ENCODE peak calls at places on chromosomes 12 and 14, in four cellular contexts. One of them, this sample, is unnamed.
A peak's percentile ranks its signal among the peaks of the same experiment; 100 is the strongest.

GRCh38 chr14:37251778-37252177 is 54.0 kb downstream of the MIPOL1 start:
- DNase-seq in HCT116: no peak
- DNase-seq in PC-9: no peak
- DNase-seq in PC-3: peak; percentile 40
- DNase-seq in this sample: no peak

GRCh38 chr12:112967858-112968257 is 10.5 kb upstream of the OAS2 start:
- DNase-seq in PC-9: no peak
- DNase-seq in HCT116: no peak
- DNase-seq in PC-3: no peak
- DNase-seq in this sample: no peak

GRCh38 chr14:76695263-76695920 is 65.9 kb upstream of the VASH1 start:
- DNase-seq in PC-3: no peak
- DNase-seq in HCT116: no peak
- DNase-seq in PC-9: no peak
- DNase-seq in this sample: no peak

GRCh38 chr14:26531894-26532293 is 65.9 kb downstream of the NOVA1 start:
- DNase-seq in HCT116: no peak
- DNase-seq in PC-9: no peak
- DNase-seq in PC-3: peak; percentile 76
- DNase-seq in this sample: no peak

GRCh38 chr14:63840981-63841380 is 11.8 kb upstream of the SYNE2 start:
- DNase-seq in HCT116: no peak
- DNase-seq in PC-3: peak; percentile 32
- DNase-seq in PC-9: no peak
- DNase-seq in this sample: peak; percentile 37

GRCh38 chr12:33115716-33116115 is 219.1 kb upstream of the PKP2 start:
- DNase-seq in PC-9: no peak
- DNase-seq in HCT116: no peak
- DNase-seq in PC-3: peak; percentile 35
- DNase-seq in this sample: no peak

GRCh38 chr14:60753264-60754126 is 18.9 kb downstream of the MNAT1 start:
- DNase-seq in HCT116: no peak
- DNase-seq in PC-9: no peak
- DNase-seq in PC-3: no peak
- DNase-seq in this sample: no peak

GRCh38 chr14:77985235-77985634 is 184.9 kb upstream of the NRXN3 start:
- DNase-seq in PC-3: no peak
- DNase-seq in HCT116: no peak
- DNase-seq in PC-9: no peak
- DNase-seq in this sample: no peak

GRCh38 chr14:58298880-58299664 is 717 bp downstream of the ARID4A start:
- DNase-seq in HCT116: no peak
- DNase-seq in PC-3: no peak
- DNase-seq in PC-9: peak; percentile 25
- DNase-seq in this sample: peak; percentile 58

GRCh38 chr14:23559010-23559920 is 3.2 kb downstream of the THTPA start:
- DNase-seq in PC-9: peak; percentile 45
- DNase-seq in HCT116: no peak
- DNase-seq in PC-3: peak; percentile 48
- DNase-seq in this sample: peak; percentile 75

GRCh38 chr12:49369723-49370145 is 2.5 kb downstream of the SPATS2 start:
- DNase-seq in PC-9: no peak
- DNase-seq in HCT116: no peak
- DNase-seq in PC-3: peak; percentile 61
- DNase-seq in this sample: peak; percentile 59

DNA sequence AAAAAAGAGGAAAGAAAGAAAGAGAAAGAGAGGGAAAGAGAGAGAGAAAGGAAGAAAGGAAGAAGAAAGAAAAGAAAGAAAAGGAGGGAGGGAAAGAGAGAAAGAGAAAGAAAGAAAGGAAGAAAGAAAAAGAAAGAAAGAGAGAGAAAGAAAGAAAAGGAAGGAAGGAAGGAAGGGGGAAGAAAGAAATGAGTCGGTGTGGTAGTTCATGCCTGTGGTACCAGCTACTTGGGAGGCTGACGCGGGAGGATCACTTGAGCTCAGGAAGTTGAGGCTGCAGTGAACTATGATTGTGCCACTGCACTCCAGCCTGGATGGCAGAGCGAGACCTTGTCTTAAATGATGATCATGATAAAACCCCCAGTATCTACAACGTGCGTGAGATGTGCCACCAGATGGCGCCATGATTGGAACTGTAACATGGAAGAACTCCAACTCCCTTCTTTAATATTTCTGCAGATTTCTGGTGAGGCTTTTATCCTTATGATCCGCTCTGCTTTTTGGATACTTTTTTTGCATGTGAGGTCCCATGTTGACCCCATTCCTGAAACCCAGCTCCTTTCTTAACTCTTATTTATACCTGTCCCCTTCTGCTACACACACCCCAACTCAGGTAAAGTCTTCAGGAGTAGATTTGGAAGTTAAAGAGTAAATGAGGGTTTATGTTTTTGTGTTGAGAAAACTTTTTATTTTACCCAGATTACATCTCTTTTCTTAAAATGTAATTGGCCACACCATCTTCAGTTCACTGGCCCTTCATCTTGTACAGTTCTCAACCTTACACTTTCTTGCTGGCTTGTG is 25.6 kb downstream of the RNASE10 start:
- DNase-seq in PC-3: peak; percentile 88
- DNase-seq in PC-9: peak; percentile 38
- DNase-seq in HCT116: peak; percentile 78
- DNase-seq in this sample: peak; percentile 74
- TF ChIP-seq CTCF in PC-3: peak; percentile 88
- TF ChIP-seq CTCF in PC-9: peak; percentile 65
- TF ChIP-seq CTCF in HCT116: peak; percentile 44
- TF ChIP-seq CTCF in this sample: peak; percentile 88

GRCh38 chr12:106084759-106085158 is 54.0 kb downstream of the NUAK1 start:
- DNase-seq in HCT116: no peak
- DNase-seq in PC-9: no peak
- DNase-seq in PC-3: no peak
- DNase-seq in this sample: no peak
- H3K27ac ChIP-seq in HCT116: no peak overlapping the region
- H3K27ac ChIP-seq in PC-9: no peak overlapping the region
- H3K27ac ChIP-seq in PC-3: no peak overlapping the region
- H3K27ac ChIP-seq in this sample: no peak overlapping the region

GRCh38 chr14:98462908-98463307 is 809.1 kb downstream of the BCL11B start:
- DNase-seq in PC-3: no peak
- DNase-seq in PC-9: no peak
- DNase-seq in HCT116: no peak
- DNase-seq in this sample: no peak

GRCh38 chr14:98458702-98459101 is 813.3 kb downstream of the BCL11B start:
- DNase-seq in PC-9: no peak
- DNase-seq in PC-3: no peak
- DNase-seq in HCT116: no peak
- DNase-seq in this sample: no peak
- H3K9me2 ChIP-seq in PC-9: no peaks in the 10 kb centered on the region
- H3K9me2 ChIP-seq in PC-3: no peaks in the 10 kb centered on the region
- H3K9me2 ChIP-seq in HCT116: no peaks in the 10 kb centered on the region
- H3K9me2 ChIP-seq in this sample: no peaks in the 10 kb centered on the region

GRCh38 chr12:6950401-6950801 is 755 bp upstream of the PTPN6 start:
- DNase-seq in PC-9: no peak
- DNase-seq in HCT116: no peak
- DNase-seq in PC-3: no peak
- DNase-seq in this sample: peak; percentile 67
- TF ChIP-seq CTCF in PC-9: peak; percentile 48
- TF ChIP-seq CTCF in HCT116: no peak
- TF ChIP-seq CTCF in PC-3: no peak
- TF ChIP-seq CTCF in this sample: peak; percentile 82

GRCh38 chr12:53181935-53182334 is 1.2 kb upstream of the CSAD start:
- DNase-seq in PC-9: no peak
- DNase-seq in PC-3: no peak
- DNase-seq in HCT116: no peak
- DNase-seq in this sample: no peak
- H3K27ac ChIP-seq in PC-9: peak overlapping the region; percentile 74
- H3K27ac ChIP-seq in PC-3: peak overlapping the region; percentile 90
- H3K27ac ChIP-seq in HCT116: peak overlapping the region; percentile 85
- H3K27ac ChIP-seq in this sample: peak overlapping the region; percentile 87

GRCh38 chr14:101034986-101035385 is 131.5 kb upstream of the RTL1 start:
- DNase-seq in PC-9: no peak
- DNase-seq in PC-3: no peak
- DNase-seq in HCT116: no peak
- DNase-seq in this sample: no peak
- H3K9me2 ChIP-seq in PC-9: no peaks in the 10 kb centered on the region
- H3K9me2 ChIP-seq in PC-3: no peaks in the 10 kb centered on the region
- H3K9me2 ChIP-seq in HCT116: no peaks in the 10 kb centered on the region
- H3K9me2 ChIP-seq in this sample: no peaks in the 10 kb centered on the region

GRCh38 chr12:619346-619745 is 43.9 kb downstream of the NINJ2 start:
- DNase-seq in PC-3: no peak
- DNase-seq in HCT116: no peak
- DNase-seq in PC-9: no peak
- DNase-seq in this sample: no peak
- TF ChIP-seq CTCF in PC-3: no peak
- TF ChIP-seq CTCF in HCT116: no peak
- TF ChIP-seq CTCF in PC-9: no peak
- TF ChIP-seq CTCF in this sample: no peak

GRCh38 chr12:104582739-104583138 is 126.0 kb downstream of the CHST11 start:
- DNase-seq in HCT116: no peak
- DNase-seq in PC-3: no peak
- DNase-seq in PC-9: no peak
- DNase-seq in this sample: peak; percentile 96

GRCh38 chr12:104581000-104581570 is 124.3 kb downstream of the CHST11 start:
- DNase-seq in HCT116: no peak
- DNase-seq in PC-3: no peak
- DNase-seq in PC-9: no peak
- DNase-seq in this sample: no peak

GRCh38 chr12:104576980-104577925 is 120.5 kb downstream of the CHST11 start:
- DNase-seq in PC-9: no peak
- DNase-seq in PC-3: no peak
- DNase-seq in HCT116: no peak
- DNase-seq in this sample: no peak

GRCh38 chr12:104578453-104578852 is 121.7 kb downstream of the CHST11 start:
- DNase-seq in PC-3: peak; percentile 65
- DNase-seq in HCT116: no peak
- DNase-seq in PC-9: no peak
- DNase-seq in this sample: no peak

DNA sequence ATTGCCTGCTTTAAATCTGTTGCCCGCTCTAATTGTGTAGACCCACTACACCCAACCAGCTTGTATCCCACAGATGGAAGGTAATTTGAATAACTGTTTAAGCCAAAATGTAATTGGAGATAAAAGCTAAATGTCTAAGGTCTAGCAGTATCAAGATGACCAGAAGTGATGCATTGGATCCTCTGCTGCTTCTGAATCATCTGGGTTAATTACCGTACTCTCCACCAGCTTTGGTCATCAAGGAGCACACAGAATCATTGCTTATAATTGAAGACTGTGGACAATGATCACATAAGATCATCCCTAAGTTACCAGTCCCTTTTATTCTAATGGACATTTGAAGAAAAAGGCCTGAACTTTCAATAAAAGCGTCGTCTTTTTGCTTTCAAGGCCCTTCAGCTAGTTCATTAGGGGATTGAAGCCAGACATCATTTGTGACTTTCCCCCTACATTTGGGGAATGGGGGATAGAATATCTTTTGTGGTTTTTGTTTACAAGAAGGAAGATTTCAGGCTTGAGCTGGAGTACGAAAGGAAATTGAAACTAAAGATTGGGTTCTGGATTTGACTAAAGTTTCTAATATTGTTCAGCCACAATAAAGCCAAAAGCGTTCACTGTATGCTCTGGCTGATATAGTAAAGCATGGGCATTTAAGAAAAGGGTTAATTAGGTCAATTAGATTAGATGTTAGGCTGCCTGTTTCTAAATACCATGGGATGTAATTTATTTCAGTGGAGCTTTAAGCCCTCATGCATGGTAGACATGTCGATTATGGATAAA is 123.2 kb downstream of the CHST11 start:
- DNase-seq in HCT116: no peak
- DNase-seq in PC-3: no peak
- DNase-seq in PC-9: no peak
- DNase-seq in this sample: no peak
- H3K27ac ChIP-seq in HCT116: no peak overlapping the region
- H3K27ac ChIP-seq in PC-3: no peak overlapping the region
- H3K27ac ChIP-seq in PC-9: no peak overlapping the region
- H3K27ac ChIP-seq in this sample: peak overlapping the region; percentile 100

GRCh38 chr12:126436041-126436440 is 1370.8 kb downstream of the AACS start:
- DNase-seq in HCT116: no peak
- DNase-seq in PC-9: no peak
- DNase-seq in PC-3: no peak
- DNase-seq in this sample: no peak

GRCh38 chr12:126430921-126431320 is 1365.7 kb downstream of the AACS start:
- DNase-seq in PC-9: no peak
- DNase-seq in PC-3: no peak
- DNase-seq in HCT116: no peak
- DNase-seq in this sample: no peak

GRCh38 chr12:126432780-126433179 is 1367.5 kb downstream of the AACS start:
- DNase-seq in PC-9: no peak
- DNase-seq in PC-3: no peak
- DNase-seq in HCT116: no peak
- DNase-seq in this sample: no peak

GRCh38 chr12:126437934-126438333 is 1372.7 kb downstream of the AACS start:
- DNase-seq in PC-3: no peak
- DNase-seq in PC-9: no peak
- DNase-seq in HCT116: no peak
- DNase-seq in this sample: no peak

DNA sequence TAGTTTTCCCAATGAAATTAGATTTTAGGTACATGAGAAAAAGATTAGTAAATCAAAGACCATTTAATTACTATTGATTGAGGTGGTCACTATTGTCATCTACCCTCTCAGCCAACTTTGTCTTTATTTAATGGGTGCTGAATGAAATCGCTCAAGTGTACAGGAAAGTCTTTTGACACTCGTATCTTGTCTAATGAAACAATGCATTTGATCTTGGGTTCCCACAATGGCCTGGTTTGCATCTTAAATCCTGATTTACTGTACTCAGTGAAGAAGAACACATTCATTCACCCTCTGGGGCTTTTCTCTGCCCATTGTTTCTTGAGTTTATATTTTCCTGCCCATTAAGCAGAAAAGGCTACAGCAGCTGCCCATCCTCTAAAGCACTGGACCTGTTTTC is 1369.2 kb downstream of the AACS start:
- DNase-seq in PC-9: no peak
- DNase-seq in PC-3: no peak
- DNase-seq in HCT116: no peak
- DNase-seq in this sample: no peak
- H3K9me2 ChIP-seq in PC-9: no peaks in the 10 kb centered on the region
- H3K9me2 ChIP-seq in PC-3: no peaks in the 10 kb centered on the region
- H3K9me2 ChIP-seq in HCT116: no peaks in the 10 kb centered on the region
- H3K9me2 ChIP-seq in this sample: no peaks in the 10 kb centered on the region

This sample was measured in OCI-LY7.